ENCODE peak calls at places on chromosome 15, in nine cellular contexts. One of them, this sample, is unnamed.

GRCh38 chr15:89129123-89129815 is 41.0 kb downstream of the ABHD2 start:
- DNase-seq in stimulated activated CD8-positive, alpha-beta memory T cell treated with anti-CD3 and anti-CD28 coated beads, Interleukin-12 subunit alpha, Interleukin-12 subunit beta, amount 100 ng/mL, for 4 hours: peak; percentile 29
- DNase-seq in neural progenitor cell: peak; percentile 70
- DNase-seq in cardiac fibroblast: peak; percentile 56
- DNase-seq in stimulated activated effector memory CD8-positive, alpha-beta T cell treated with anti-CD3 and anti-CD28 coated beads, Interleukin-12 subunit alpha, Interleukin-12 subunit beta, amount 100 ng/mL, for 72 hours: peak; percentile 25
- DNase-seq in ovary: peak; percentile 60
- DNase-seq in AG09309: no peak
- DNase-seq in heart left ventricle: no peak
- DNase-seq in GM12865: peak; percentile 62
- DNase-seq in this sample: peak; percentile 29

GRCh38 chr15:64596701-64597468 is 136.5 kb downstream of the ZNF609 start:
- DNase-seq in stimulated activated CD8-positive, alpha-beta memory T cell treated with anti-CD3 and anti-CD28 coated beads, Interleukin-12 subunit alpha, Interleukin-12 subunit beta, amount 100 ng/mL, for 4 hours: no peak
- DNase-seq in neural progenitor cell: peak; percentile 78
- DNase-seq in cardiac fibroblast: peak; percentile 62
- DNase-seq in stimulated activated effector memory CD8-positive, alpha-beta T cell treated with anti-CD3 and anti-CD28 coated beads, Interleukin-12 subunit alpha, Interleukin-12 subunit beta, amount 100 ng/mL, for 72 hours: no peak
- DNase-seq in ovary: peak; percentile 28
- DNase-seq in AG09309: peak; percentile 13
- DNase-seq in heart left ventricle: no peak
- DNase-seq in GM12865: peak; percentile 59
- DNase-seq in this sample: peak; percentile 77

GRCh38 chr15:89513284-89513683 is 16.9 kb upstream of the RHCG start:
- DNase-seq in stimulated activated CD8-positive, alpha-beta memory T cell treated with anti-CD3 and anti-CD28 coated beads, Interleukin-12 subunit alpha, Interleukin-12 subunit beta, amount 100 ng/mL, for 4 hours: no peak
- DNase-seq in neural progenitor cell: no peak
- DNase-seq in cardiac fibroblast: no peak
- DNase-seq in stimulated activated effector memory CD8-positive, alpha-beta T cell treated with anti-CD3 and anti-CD28 coated beads, Interleukin-12 subunit alpha, Interleukin-12 subunit beta, amount 100 ng/mL, for 72 hours: no peak
- DNase-seq in ovary: no peak
- DNase-seq in AG09309: no peak
- DNase-seq in heart left ventricle: no peak
- DNase-seq in GM12865: no peak
- DNase-seq in this sample: no peak

GRCh38 chr15:93706881-93707280 is 524.5 kb upstream of the MCTP2 start:
- DNase-seq in stimulated activated CD8-positive, alpha-beta memory T cell treated with anti-CD3 and anti-CD28 coated beads, Interleukin-12 subunit alpha, Interleukin-12 subunit beta, amount 100 ng/mL, for 4 hours: no peak
- DNase-seq in neural progenitor cell: no peak
- DNase-seq in cardiac fibroblast: no peak
- DNase-seq in stimulated activated effector memory CD8-positive, alpha-beta T cell treated with anti-CD3 and anti-CD28 coated beads, Interleukin-12 subunit alpha, Interleukin-12 subunit beta, amount 100 ng/mL, for 72 hours: no peak
- DNase-seq in ovary: no peak
- DNase-seq in AG09309: no peak
- DNase-seq in heart left ventricle: no peak
- DNase-seq in GM12865: no peak
- DNase-seq in this sample: no peak

GRCh38 chr15:100914876-100915275 is 4.3 kb upstream of the LRRK1 start:
- DNase-seq in stimulated activated CD8-positive, alpha-beta memory T cell treated with anti-CD3 and anti-CD28 coated beads, Interleukin-12 subunit alpha, Interleukin-12 subunit beta, amount 100 ng/mL, for 4 hours: no peak
- DNase-seq in neural progenitor cell: peak; percentile 62
- DNase-seq in cardiac fibroblast: no peak
- DNase-seq in stimulated activated effector memory CD8-positive, alpha-beta T cell treated with anti-CD3 and anti-CD28 coated beads, Interleukin-12 subunit alpha, Interleukin-12 subunit beta, amount 100 ng/mL, for 72 hours: no peak
- DNase-seq in ovary: peak; percentile 4
- DNase-seq in AG09309: no peak
- DNase-seq in heart left ventricle: no peak
- DNase-seq in GM12865: no peak
- DNase-seq in this sample: no peak

GRCh38 chr15:98150084-98150483 is 189.6 kb downstream of the ARRDC4 start:
- DNase-seq in stimulated activated CD8-positive, alpha-beta memory T cell treated with anti-CD3 and anti-CD28 coated beads, Interleukin-12 subunit alpha, Interleukin-12 subunit beta, amount 100 ng/mL, for 4 hours: no peak
- DNase-seq in neural progenitor cell: no peak
- DNase-seq in cardiac fibroblast: no peak
- DNase-seq in stimulated activated effector memory CD8-positive, alpha-beta T cell treated with anti-CD3 and anti-CD28 coated beads, Interleukin-12 subunit alpha, Interleukin-12 subunit beta, amount 100 ng/mL, for 72 hours: no peak
- DNase-seq in ovary: no peak
- DNase-seq in AG09309: no peak
- DNase-seq in heart left ventricle: no peak
- DNase-seq in GM12865: no peak
- DNase-seq in this sample: no peak

GRCh38 chr15:66613743-66614142 is 47.9 kb upstream of the LCTL start:
- DNase-seq in stimulated activated CD8-positive, alpha-beta memory T cell treated with anti-CD3 and anti-CD28 coated beads, Interleukin-12 subunit alpha, Interleukin-12 subunit beta, amount 100 ng/mL, for 4 hours: no peak
- DNase-seq in neural progenitor cell: no peak
- DNase-seq in cardiac fibroblast: no peak
- DNase-seq in stimulated activated effector memory CD8-positive, alpha-beta T cell treated with anti-CD3 and anti-CD28 coated beads, Interleukin-12 subunit alpha, Interleukin-12 subunit beta, amount 100 ng/mL, for 72 hours: no peak
- DNase-seq in ovary: no peak
- DNase-seq in AG09309: no peak
- DNase-seq in heart left ventricle: no peak
- DNase-seq in GM12865: no peak
- DNase-seq in this sample: no peak

GRCh38 chr15:62469478-62469873 is 304.4 kb upstream of the C2CD4B start:
- DNase-seq in stimulated activated CD8-positive, alpha-beta memory T cell treated with anti-CD3 and anti-CD28 coated beads, Interleukin-12 subunit alpha, Interleukin-12 subunit beta, amount 100 ng/mL, for 4 hours: no peak
- DNase-seq in neural progenitor cell: no peak
- DNase-seq in cardiac fibroblast: no peak
- DNase-seq in stimulated activated effector memory CD8-positive, alpha-beta T cell treated with anti-CD3 and anti-CD28 coated beads, Interleukin-12 subunit alpha, Interleukin-12 subunit beta, amount 100 ng/mL, for 72 hours: no peak
- DNase-seq in ovary: no peak
- DNase-seq in AG09309: no peak
- DNase-seq in heart left ventricle: no peak
- DNase-seq in GM12865: no peak
- DNase-seq in this sample: no peak

GRCh38 chr15:49492834-49493233 is 69.8 kb downstream of the FGF7 start:
- DNase-seq in stimulated activated CD8-positive, alpha-beta memory T cell treated with anti-CD3 and anti-CD28 coated beads, Interleukin-12 subunit alpha, Interleukin-12 subunit beta, amount 100 ng/mL, for 4 hours: no peak
- DNase-seq in neural progenitor cell: no peak
- DNase-seq in cardiac fibroblast: peak; percentile 95
- DNase-seq in stimulated activated effector memory CD8-positive, alpha-beta T cell treated with anti-CD3 and anti-CD28 coated beads, Interleukin-12 subunit alpha, Interleukin-12 subunit beta, amount 100 ng/mL, for 72 hours: no peak
- DNase-seq in ovary: no peak
- DNase-seq in AG09309: peak; percentile 76
- DNase-seq in heart left ventricle: no peak
- DNase-seq in GM12865: no peak
- DNase-seq in this sample: no peak

GRCh38 chr15:65963911-65964482 is 94.7 kb downstream of the RAB11A start:
- DNase-seq in stimulated activated CD8-positive, alpha-beta memory T cell treated with anti-CD3 and anti-CD28 coated beads, Interleukin-12 subunit alpha, Interleukin-12 subunit beta, amount 100 ng/mL, for 4 hours: no peak
- DNase-seq in neural progenitor cell: no peak
- DNase-seq in cardiac fibroblast: no peak
- DNase-seq in stimulated activated effector memory CD8-positive, alpha-beta T cell treated with anti-CD3 and anti-CD28 coated beads, Interleukin-12 subunit alpha, Interleukin-12 subunit beta, amount 100 ng/mL, for 72 hours: no peak
- DNase-seq in ovary: no peak
- DNase-seq in AG09309: no peak
- DNase-seq in heart left ventricle: no peak
- DNase-seq in GM12865: no peak
- DNase-seq in this sample: no peak

GRCh38 chr15:36814708-36815107 is 235.3 kb downstream of the CDIN1 start:
- DNase-seq in stimulated activated CD8-positive, alpha-beta memory T cell treated with anti-CD3 and anti-CD28 coated beads, Interleukin-12 subunit alpha, Interleukin-12 subunit beta, amount 100 ng/mL, for 4 hours: no peak
- DNase-seq in neural progenitor cell: no peak
- DNase-seq in cardiac fibroblast: no peak
- DNase-seq in stimulated activated effector memory CD8-positive, alpha-beta T cell treated with anti-CD3 and anti-CD28 coated beads, Interleukin-12 subunit alpha, Interleukin-12 subunit beta, amount 100 ng/mL, for 72 hours: no peak
- DNase-seq in ovary: no peak
- DNase-seq in AG09309: no peak
- DNase-seq in heart left ventricle: no peak
- DNase-seq in GM12865: no peak
- DNase-seq in this sample: no peak

GRCh38 chr15:28890711-28891495 is 5.1 kb downstream of the APBA2 start:
- DNase-seq in stimulated activated CD8-positive, alpha-beta memory T cell treated with anti-CD3 and anti-CD28 coated beads, Interleukin-12 subunit alpha, Interleukin-12 subunit beta, amount 100 ng/mL, for 4 hours: no peak
- DNase-seq in neural progenitor cell: no peak
- DNase-seq in cardiac fibroblast: no peak
- DNase-seq in stimulated activated effector memory CD8-positive, alpha-beta T cell treated with anti-CD3 and anti-CD28 coated beads, Interleukin-12 subunit alpha, Interleukin-12 subunit beta, amount 100 ng/mL, for 72 hours: no peak
- DNase-seq in ovary: no peak
- DNase-seq in AG09309: no peak
- DNase-seq in heart left ventricle: no peak
- DNase-seq in GM12865: no peak
- DNase-seq in this sample: no peak

GRCh38 chr15:80585544-80586018 is 109.5 kb upstream of the ABHD17C start:
- DNase-seq in stimulated activated CD8-positive, alpha-beta memory T cell treated with anti-CD3 and anti-CD28 coated beads, Interleukin-12 subunit alpha, Interleukin-12 subunit beta, amount 100 ng/mL, for 4 hours: no peak
- DNase-seq in neural progenitor cell: no peak
- DNase-seq in cardiac fibroblast: no peak
- DNase-seq in stimulated activated effector memory CD8-positive, alpha-beta T cell treated with anti-CD3 and anti-CD28 coated beads, Interleukin-12 subunit alpha, Interleukin-12 subunit beta, amount 100 ng/mL, for 72 hours: no peak
- DNase-seq in ovary: no peak
- DNase-seq in AG09309: no peak
- DNase-seq in heart left ventricle: no peak
- DNase-seq in GM12865: no peak
- DNase-seq in this sample: no peak

GRCh38 chr15:52790941-52791751 is 1.0 kb upstream of the ONECUT1 start:
- DNase-seq in stimulated activated CD8-positive, alpha-beta memory T cell treated with anti-CD3 and anti-CD28 coated beads, Interleukin-12 subunit alpha, Interleukin-12 subunit beta, amount 100 ng/mL, for 4 hours: no peak
- DNase-seq in neural progenitor cell: peak; percentile 83
- DNase-seq in cardiac fibroblast: no peak
- DNase-seq in stimulated activated effector memory CD8-positive, alpha-beta T cell treated with anti-CD3 and anti-CD28 coated beads, Interleukin-12 subunit alpha, Interleukin-12 subunit beta, amount 100 ng/mL, for 72 hours: no peak
- DNase-seq in ovary: no peak
- DNase-seq in AG09309: no peak
- DNase-seq in heart left ventricle: no peak
- DNase-seq in GM12865: no peak
- DNase-seq in this sample: peak; percentile 87

GRCh38 chr15:39919740-39920509 is at the start of gene GPR176:
- DNase-seq in stimulated activated CD8-positive, alpha-beta memory T cell treated with anti-CD3 and anti-CD28 coated beads, Interleukin-12 subunit alpha, Interleukin-12 subunit beta, amount 100 ng/mL, for 4 hours: peak; percentile 8
- DNase-seq in neural progenitor cell: peak; percentile 76
- DNase-seq in cardiac fibroblast: peak; percentile 87
- DNase-seq in stimulated activated effector memory CD8-positive, alpha-beta T cell treated with anti-CD3 and anti-CD28 coated beads, Interleukin-12 subunit alpha, Interleukin-12 subunit beta, amount 100 ng/mL, for 72 hours: no peak
- DNase-seq in ovary: peak; percentile 22
- DNase-seq in AG09309: peak; percentile 69
- DNase-seq in heart left ventricle: peak; percentile 34
- DNase-seq in GM12865: no peak
- DNase-seq in this sample: peak; percentile 90

GRCh38 chr15:89112341-89112971 is 24.2 kb downstream of the ABHD2 start:
- DNase-seq in stimulated activated CD8-positive, alpha-beta memory T cell treated with anti-CD3 and anti-CD28 coated beads, Interleukin-12 subunit alpha, Interleukin-12 subunit beta, amount 100 ng/mL, for 4 hours: no peak
- DNase-seq in neural progenitor cell: no peak
- DNase-seq in cardiac fibroblast: peak; percentile 68
- DNase-seq in stimulated activated effector memory CD8-positive, alpha-beta T cell treated with anti-CD3 and anti-CD28 coated beads, Interleukin-12 subunit alpha, Interleukin-12 subunit beta, amount 100 ng/mL, for 72 hours: no peak
- DNase-seq in ovary: no peak
- DNase-seq in AG09309: no peak
- DNase-seq in heart left ventricle: peak; percentile 72
- DNase-seq in GM12865: peak; percentile 79
- DNase-seq in this sample: no peak

GRCh38 chr15:48427479-48427878 is 96.2 kb downstream of the DUT start:
- DNase-seq in stimulated activated CD8-positive, alpha-beta memory T cell treated with anti-CD3 and anti-CD28 coated beads, Interleukin-12 subunit alpha, Interleukin-12 subunit beta, amount 100 ng/mL, for 4 hours: no peak
- DNase-seq in neural progenitor cell: no peak
- DNase-seq in cardiac fibroblast: no peak
- DNase-seq in stimulated activated effector memory CD8-positive, alpha-beta T cell treated with anti-CD3 and anti-CD28 coated beads, Interleukin-12 subunit alpha, Interleukin-12 subunit beta, amount 100 ng/mL, for 72 hours: no peak
- DNase-seq in ovary: no peak
- DNase-seq in AG09309: no peak
- DNase-seq in heart left ventricle: no peak
- DNase-seq in GM12865: no peak
- DNase-seq in this sample: no peak

GRCh38 chr15:92869263-92869940 is 30.7 kb upstream of the CHD2 start:
- DNase-seq in stimulated activated CD8-positive, alpha-beta memory T cell treated with anti-CD3 and anti-CD28 coated beads, Interleukin-12 subunit alpha, Interleukin-12 subunit beta, amount 100 ng/mL, for 4 hours: no peak
- DNase-seq in neural progenitor cell: no peak
- DNase-seq in cardiac fibroblast: peak; percentile 39
- DNase-seq in stimulated activated effector memory CD8-positive, alpha-beta T cell treated with anti-CD3 and anti-CD28 coated beads, Interleukin-12 subunit alpha, Interleukin-12 subunit beta, amount 100 ng/mL, for 72 hours: no peak
- DNase-seq in ovary: no peak
- DNase-seq in AG09309: peak; percentile 54
- DNase-seq in heart left ventricle: no peak
- DNase-seq in GM12865: no peak
- DNase-seq in this sample: no peak

GRCh38 chr15:58934521-58934920 is 1.0 kb upstream of the SLTM start:
- DNase-seq in stimulated activated CD8-positive, alpha-beta memory T cell treated with anti-CD3 and anti-CD28 coated beads, Interleukin-12 subunit alpha, Interleukin-12 subunit beta, amount 100 ng/mL, for 4 hours: no peak
- DNase-seq in neural progenitor cell: peak; percentile 41
- DNase-seq in cardiac fibroblast: peak; percentile 20
- DNase-seq in stimulated activated effector memory CD8-positive, alpha-beta T cell treated with anti-CD3 and anti-CD28 coated beads, Interleukin-12 subunit alpha, Interleukin-12 subunit beta, amount 100 ng/mL, for 72 hours: no peak
- DNase-seq in ovary: no peak
- DNase-seq in AG09309: no peak
- DNase-seq in heart left ventricle: no peak
- DNase-seq in GM12865: no peak
- DNase-seq in this sample: peak; percentile 3

GRCh38 chr15:35000511-35000910 is 12.4 kb upstream of the ZNF770 start:
- DNase-seq in stimulated activated CD8-positive, alpha-beta memory T cell treated with anti-CD3 and anti-CD28 coated beads, Interleukin-12 subunit alpha, Interleukin-12 subunit beta, amount 100 ng/mL, for 4 hours: no peak
- DNase-seq in neural progenitor cell: no peak
- DNase-seq in cardiac fibroblast: peak; percentile 96
- DNase-seq in stimulated activated effector memory CD8-positive, alpha-beta T cell treated with anti-CD3 and anti-CD28 coated beads, Interleukin-12 subunit alpha, Interleukin-12 subunit beta, amount 100 ng/mL, for 72 hours: no peak
- DNase-seq in ovary: no peak
- DNase-seq in AG09309: peak; percentile 28
- DNase-seq in heart left ventricle: peak; percentile 20
- DNase-seq in GM12865: no peak
- DNase-seq in this sample: no peak

GRCh38 chr15:52790166-52790708 is at the start of gene ONECUT1:
- DNase-seq in stimulated activated CD8-positive, alpha-beta memory T cell treated with anti-CD3 and anti-CD28 coated beads, Interleukin-12 subunit alpha, Interleukin-12 subunit beta, amount 100 ng/mL, for 4 hours: peak; percentile 31
- DNase-seq in neural progenitor cell: peak; percentile 91
- DNase-seq in cardiac fibroblast: peak; percentile 33
- DNase-seq in stimulated activated effector memory CD8-positive, alpha-beta T cell treated with anti-CD3 and anti-CD28 coated beads, Interleukin-12 subunit alpha, Interleukin-12 subunit beta, amount 100 ng/mL, for 72 hours: peak; percentile 54
- DNase-seq in ovary: no peak
- DNase-seq in AG09309: no peak
- DNase-seq in heart left ventricle: no peak
- DNase-seq in GM12865: peak; percentile 65
- DNase-seq in this sample: peak; percentile 94

GRCh38 chr15:67839358-67839928 is 402 bp downstream of the RNU6-1 start:
- DNase-seq in stimulated activated CD8-positive, alpha-beta memory T cell treated with anti-CD3 and anti-CD28 coated beads, Interleukin-12 subunit alpha, Interleukin-12 subunit beta, amount 100 ng/mL, for 4 hours: no peak
- DNase-seq in neural progenitor cell: no peak
- DNase-seq in cardiac fibroblast: peak; percentile 66
- DNase-seq in stimulated activated effector memory CD8-positive, alpha-beta T cell treated with anti-CD3 and anti-CD28 coated beads, Interleukin-12 subunit alpha, Interleukin-12 subunit beta, amount 100 ng/mL, for 72 hours: no peak
- DNase-seq in ovary: peak; percentile 33
- DNase-seq in AG09309: no peak
- DNase-seq in heart left ventricle: no peak
- DNase-seq in GM12865: no peak
- DNase-seq in this sample: no peak

This sample was measured in retina.